ENCODE peak calls at places on chromosomes 5 and 9, in ten cellular contexts. C, D, I, M, P, Q, V, U, B and Y are unnamed samples.

GRCh38 chr5:31113101-31113500 is 80.4 kb upstream of the CDH6 start:
- DNase-seq in C (no peak), D (no peak), I (no peak), M (peak; percentile 9), P (no peak), Q (no peak), V (no peak), U (no peak), B (no peak), Y (no peak)

GRCh38 chr9:37903831-37904646 is at the start of gene SLC25A51:
- DNase-seq in C (peak; percentile 77), D (peak; percentile 96), I (peak; percentile 96), M (peak; percentile 85), P (peak; percentile 92), Q (peak; percentile 88), V (peak; percentile 81), U (peak; percentile 86), B (peak; percentile 93), Y (peak; percentile 82)

GRCh38 chr9:131046093-131046380 is 37.1 kb downstream of the LAMC3 start:
- DNase-seq in C (no peak), D (no peak), I (no peak), M (no peak), P (no peak), Q (no peak), V (no peak), U (no peak), B (no peak), Y (no peak)

GRCh38 chr9:104144336-104144735 is 50.2 kb downstream of the SMC2 start:
- DNase-seq in C (no peak), D (no peak), I (no peak), M (no peak), P (no peak), Q (no peak), V (no peak), U (no peak), B (no peak), Y (no peak)

GRCh38 chr9:115717711-115718173 is 435.8 kb upstream of the PAPPA start:
- DNase-seq in C (peak; percentile 28), D (no peak), I (no peak), M (peak; percentile 15), P (no peak), Q (no peak), V (no peak), U (no peak), B (no peak), Y (no peak)

GRCh38 chr5:139647406-139648204 is 544 bp upstream of the CXXC5 start:
- DNase-seq in C (no peak), D (no peak), I (no peak), M (no peak), P (no peak), Q (no peak), V (no peak), U (no peak), B (no peak), Y (no peak)

GRCh38 chr9:129143461-129143927 is 32.3 kb downstream of the PTPA start:
- DNase-seq in C (no peak), D (peak; percentile 72), I (no peak), M (no peak), P (no peak), Q (peak; percentile 16), V (no peak), U (no peak), B (no peak), Y (no peak)

GRCh38 chr9:23492126-23493002 is 333.7 kb downstream of the ELAVL2 start:
- DNase-seq in C (peak; percentile 10), D (peak; percentile 46), I (no peak), M (peak; percentile 43), P (no peak), Q (no peak), V (peak; percentile 66), U (no peak), B (peak; percentile 43), Y (peak; percentile 11)

GRCh38 chr5:1374030-1374679 is 29.3 kb upstream of the CLPTM1L start:
- DNase-seq in C (no peak), D (no peak), I (no peak), M (no peak), P (no peak), Q (no peak), V (no peak), U (no peak), B (no peak), Y (no peak)

GRCh38 chr9:20662156-20662555 is 21.9 kb upstream of the FOCAD start:
- DNase-seq in C (no peak), D (no peak), I (no peak), M (no peak), P (no peak), Q (no peak), V (no peak), U (no peak), B (no peak), Y (no peak)

GRCh38 chr5:591746-592145 is 20.4 kb upstream of the CEP72 start:
- DNase-seq in C (no peak), D (no peak), I (no peak), M (no peak), P (peak; percentile 16), Q (no peak), V (no peak), U (no peak), B (peak; percentile 6), Y (no peak)

GRCh38 chr9:12426198-12426864 is 266.9 kb upstream of the TYRP1 start:
- DNase-seq in C (peak; percentile 6), D (no peak), I (no peak), M (peak; percentile 7), P (no peak), Q (peak; percentile 59), V (peak; percentile 26), U (no peak), B (no peak), Y (no peak)

GRCh38 chr5:40486437-40487270 is 193.1 kb upstream of the PTGER4 start:
- DNase-seq in C (no peak), D (peak; percentile 25), I (peak; percentile 24), M (no peak), P (no peak), Q (peak; percentile 28), V (no peak), U (no peak), B (no peak), Y (no peak)

GRCh38 chr9:95129651-95130291 is 187.7 kb downstream of the FANCC start:
- DNase-seq in C (no peak), D (no peak), I (no peak), M (no peak), P (no peak), Q (no peak), V (peak; percentile 22), U (no peak), B (no peak), Y (no peak)

GRCh38 chr5:172792693-172793570 is 21.9 kb upstream of the DUSP1 start:
- DNase-seq in C (no peak), D (no peak), I (no peak), M (peak; percentile 18), P (no peak), Q (no peak), V (no peak), U (no peak), B (peak; percentile 55), Y (no peak)

GRCh38 chr9:106583751-106584150 is 279.2 kb upstream of the ZNF462 start:
- DNase-seq in C (no peak), D (no peak), I (no peak), M (no peak), P (no peak), Q (no peak), V (no peak), U (no peak), B (no peak), Y (no peak)

GRCh38 chr5:96326902-96327301 is 106.1 kb downstream of the PCSK1 start:
- DNase-seq in C (no peak), D (no peak), I (no peak), M (no peak), P (no peak), Q (no peak), V (no peak), U (no peak), B (no peak), Y (no peak)

GRCh38 chr9:4108708-4109444 is 191.0 kb downstream of the GLIS3 start:
- DNase-seq in C (no peak), D (no peak), I (no peak), M (no peak), P (no peak), Q (no peak), V (no peak), U (no peak), B (no peak), Y (no peak)

GRCh38 chr9:114364123-114364522 is 23.7 kb downstream of the AKNA start:
- DNase-seq in C (peak; percentile 45), D (no peak), I (no peak), M (peak; percentile 81), P (no peak), Q (peak; percentile 10), V (no peak), U (no peak), B (no peak), Y (no peak)

GRCh38 chr9:82037126-82037525 is 48.6 kb downstream of the SPATA31D1 start:
- DNase-seq in C (no peak), D (no peak), I (no peak), M (no peak), P (no peak), Q (no peak), V (no peak), U (no peak), B (no peak), Y (no peak)

GRCh38 chr5:145941677-145942130 is 5.3 kb downstream of the SH3RF2 start:
- DNase-seq in C (no peak), D (no peak), I (no peak), M (no peak), P (no peak), Q (no peak), V (no peak), U (no peak), B (no peak), Y (no peak)

GRCh38 chr5:16430349-16431089 is 35.1 kb downstream of the ZNF622 start:
- DNase-seq in C (no peak), D (no peak), I (no peak), M (no peak), P (no peak), Q (no peak), V (no peak), U (no peak), B (no peak), Y (no peak)

GRCh38 chr5:169286572-169287325 is 14.2 kb downstream of the SLIT3 start:
- DNase-seq in C (no peak), D (no peak), I (no peak), M (no peak), P (no peak), Q (no peak), V (no peak), U (no peak), B (no peak), Y (no peak)

GRCh38 chr9:134217431-134218210 is 53.3 kb upstream of the RNU6ATAC start:
- DNase-seq in C (no peak), D (no peak), I (no peak), M (no peak), P (no peak), Q (no peak), V (no peak), U (no peak), B (peak; percentile 58), Y (peak; percentile 83)